ENCODE peak calls at places on chromosomes 16 and 17, in nine cellular contexts. F, Q, L, V, Y, N, J, B and A are unnamed samples.

GRCh38 chr17:927611-928461 is 51.7 kb downstream of the NXN start:
- DNase-seq in F (no peak), Q (no peak), L (peak; percentile 88), V (no peak), Y (peak; percentile 95), N (no peak), J (no peak), B (no peak), A (peak; percentile 97)

GRCh38 chr16:68064791-68065365 is 20.3 kb upstream of the NFATC3 start:
- DNase-seq in F (peak; percentile 86), Q (peak; percentile 48), L (no peak), V (peak; percentile 62), Y (peak; percentile 70), N (peak; percentile 82), J (no peak), B (peak; percentile 63), A (peak; percentile 80)

GRCh38 chr16:82992826-82993225 is 366.1 kb downstream of the CDH13 start:
- DNase-seq in F (no peak), Q (no peak), L (no peak), V (no peak), Y (no peak), N (no peak), J (no peak), B (no peak), A (no peak)

GRCh38 chr16:82699711-82700495 is 73.1 kb downstream of the CDH13 start:
- DNase-seq in F (no peak), Q (no peak), L (peak; percentile 66), V (no peak), Y (peak; percentile 87), N (no peak), J (no peak), B (no peak), A (peak; percentile 59)

GRCh38 chr17:48506246-48506645 is 24.6 kb downstream of the HOXB1 start:
- DNase-seq in F (no peak), Q (no peak), L (no peak), V (no peak), Y (no peak), N (no peak), J (no peak), B (no peak), A (no peak)

GRCh38 chr16:11045846-11046245 is 101.5 kb downstream of the CLEC16A start:
- DNase-seq in F (no peak), Q (no peak), L (peak; percentile 19), V (no peak), Y (peak; percentile 68), N (no peak), J (no peak), B (no peak), A (no peak)

GRCh38 chr17:79086609-79087427 is 12.2 kb downstream of the ENGASE start:
- DNase-seq in F (no peak), Q (no peak), L (no peak), V (no peak), Y (no peak), N (no peak), J (no peak), B (no peak), A (no peak)

GRCh38 chr17:44217738-44218343 is 1.6 kb downstream of the UBTF start:
- DNase-seq in F (no peak), Q (no peak), L (no peak), V (no peak), Y (no peak), N (no peak), J (no peak), B (no peak), A (no peak)

GRCh38 chr17:49401971-49402491 is 12.7 kb downstream of the PHB1 start:
- DNase-seq in F (peak; percentile 31), Q (no peak), L (no peak), V (no peak), Y (no peak), N (no peak), J (no peak), B (no peak), A (no peak)

GRCh38 chr16:86931410-86931941 is 353.1 kb downstream of the FOXL1 start:
- DNase-seq in F (peak; percentile 90), Q (no peak), L (peak; percentile 47), V (no peak), Y (peak; percentile 75), N (no peak), J (no peak), B (peak; percentile 72), A (peak; percentile 51)

GRCh38 chr16:84065536-84066132 is 23.0 kb upstream of the SLC38A8 start:
- DNase-seq in F (no peak), Q (no peak), L (no peak), V (no peak), Y (peak; percentile 68), N (peak; percentile 54), J (no peak), B (no peak), A (no peak)

GRCh38 chr16:30829130-30830071 is 42.4 kb upstream of the ZNF629 start:
- DNase-seq in F (no peak), Q (no peak), L (no peak), V (no peak), Y (no peak), N (no peak), J (no peak), B (no peak), A (no peak)